ENCODE peak calls at places on chromosomes 11 and 22, in six cellular contexts. L, X, Y, S, P and Q are unnamed samples.

GRCh38 chr11:68017858-68018729 is 8.0 kb downstream of the ALDH3B1 start:
- DNase-seq in L (no peak), X (no peak), P (no peak), S (no peak), Y (no peak), Q (no peak)

GRCh38 chr11:77823775-77824174 is 2.8 kb downstream of the AAMDC start:
- DNase-seq in Y (no peak), S (no peak), L (peak; percentile 53), X (no peak), P (peak; percentile 78), Q (no peak)

GRCh38 chr22:23058481-23059336 is 11.6 kb upstream of the GNAZ start:
- DNase-seq in S (peak; percentile 15), Y (peak; percentile 42), P (no peak), X (no peak), L (no peak), Q (peak; percentile 28)

GRCh38 chr11:47186937-47187681 is 875 bp upstream of the PACSIN3 start:
- DNase-seq in S (peak; percentile 77), P (peak; percentile 70), X (no peak), L (peak; percentile 58), Y (no peak), Q (peak; percentile 82)

GRCh38 chr11:27444801-27445215 is 27.8 kb downstream of the LGR4 start:
- DNase-seq in Y (no peak), P (no peak), L (no peak), X (no peak), S (peak; percentile 89), Q (peak; percentile 81)

GRCh38 chr22:19446603-19447387 is 716 bp downstream of the C22orf39 start:
- DNase-seq in X (no peak), S (peak; percentile 71), L (peak; percentile 40), P (no peak), Y (no peak), Q (peak; percentile 88)

GRCh38 chr11:17921620-17922473 is 91.0 kb downstream of the SERGEF start:
- DNase-seq in P (peak; percentile 79), S (no peak), Y (no peak), X (no peak), L (peak; percentile 55), Q (no peak)

GRCh38 chr22:30159561-30160353 is 79.5 kb downstream of the HORMAD2 start:
- DNase-seq in X (no peak), P (peak; percentile 86), S (no peak), L (peak; percentile 83), Y (no peak), Q (no peak)

GRCh38 chr22:37604875-37605274 is 3.8 kb upstream of the GGA1 start:
- DNase-seq in P (no peak), L (no peak), S (no peak), Y (no peak), X (no peak), Q (no peak)

DNA sequence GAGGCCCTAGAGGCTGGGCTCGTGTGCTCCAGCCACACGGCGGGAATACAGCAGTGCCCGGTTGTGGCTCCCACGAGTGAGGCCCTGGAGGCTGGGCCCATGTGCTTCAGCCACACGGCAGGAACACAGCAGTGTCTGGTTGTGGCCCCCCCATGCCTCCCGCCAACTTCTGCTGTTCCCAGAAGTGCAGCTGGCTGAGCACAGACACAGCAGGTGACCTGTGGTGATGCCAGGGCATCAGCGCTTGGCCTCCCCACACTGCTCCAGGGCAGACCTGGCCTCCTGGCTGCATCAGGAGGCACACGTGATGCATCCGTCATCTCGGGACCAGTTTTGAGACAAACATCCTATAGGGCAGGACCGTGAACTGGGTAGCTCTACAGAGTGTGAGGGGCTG is 110.3 kb downstream of the KCNQ1OT1 start:
- DNase-seq in X (no peak), P (no peak), Y (peak; percentile 55), S (peak; percentile 20), L (no peak), Q (no peak)
- H3K9ac ChIP-seq in X (no peak overlapping the region), P (no peak overlapping the region), Y (no peak overlapping the region), S (no peak overlapping the region), L (no peak overlapping the region), Q (no peak overlapping the region)

DNA sequence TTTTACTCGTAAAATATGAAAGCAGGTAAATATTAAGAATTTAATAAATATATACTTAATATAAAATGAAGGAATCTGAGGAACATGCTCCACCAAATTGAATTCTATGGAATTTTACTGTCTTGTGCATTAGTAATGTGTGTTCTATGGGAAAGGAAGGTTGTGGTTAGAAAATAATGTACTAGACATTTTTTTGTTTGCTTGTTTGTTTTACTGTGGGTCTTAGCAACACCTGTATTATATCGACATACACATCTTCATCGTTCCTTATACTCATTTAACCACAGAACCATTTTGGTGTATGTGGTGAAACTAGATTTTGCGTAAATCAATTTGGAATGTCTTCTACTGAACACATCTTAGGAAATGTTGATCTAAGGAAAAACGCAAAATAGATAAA is 114.1 kb upstream of the MTMR2 start:
- DNase-seq in Y (no peak), P (no peak), L (peak; percentile 51), X (no peak), S (no peak), Q (no peak)
- H3K9ac ChIP-seq in Y (no peak overlapping the region), P (no peak overlapping the region), L (peak overlapping the region; percentile 75), X (no peak overlapping the region), S (no peak overlapping the region), Q (no peak overlapping the region)

DNA sequence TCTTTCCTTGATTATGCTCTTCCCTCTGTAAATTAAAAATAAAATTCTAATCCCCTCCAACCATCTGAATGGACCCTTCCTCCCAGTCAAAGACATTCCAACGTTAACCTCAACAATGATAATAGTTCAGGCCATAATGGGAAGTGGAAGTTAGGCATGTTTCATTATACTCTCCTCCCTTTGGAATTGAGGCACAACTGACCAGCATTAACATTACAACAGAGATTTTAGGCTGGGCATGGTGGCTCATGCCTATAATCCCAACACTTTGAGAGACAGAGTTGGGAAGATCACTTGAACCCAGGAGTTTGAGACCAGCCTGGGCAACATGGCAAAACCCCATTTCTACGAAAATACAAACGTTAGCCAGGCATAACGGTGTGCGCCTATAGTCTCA is 2.4 kb upstream of the CTSF start:
- DNase-seq in S (no peak), X (no peak), L (no peak), Y (no peak), P (no peak), Q (no peak)
- H3K9ac ChIP-seq in S (no peak overlapping the region), X (no peak overlapping the region), L (no peak overlapping the region), Y (no peak overlapping the region), P (no peak overlapping the region), Q (no peak overlapping the region)

GRCh38 chr11:11818529-11819121 is 23.1 kb upstream of the USP47 start:
- DNase-seq in S (no peak), P (no peak), Y (no peak), L (no peak), X (no peak), Q (no peak)

GRCh38 chr11:11821899-11822298 is 19.9 kb upstream of the USP47 start:
- DNase-seq in P (no peak), Y (no peak), L (peak; percentile 2), X (no peak), S (no peak), Q (no peak)

GRCh38 chr11:11816511-11817319 is 25.1 kb upstream of the USP47 start:
- DNase-seq in L (peak; percentile 40), Y (no peak), P (peak; percentile 84), X (no peak), S (no peak), Q (no peak)

GRCh38 chr11:11814614-11815452 is 26.9 kb upstream of the USP47 start:
- DNase-seq in X (no peak), L (no peak), Y (no peak), S (no peak), P (no peak), Q (no peak)

GRCh38 chr11:11817957-11818356 is 23.8 kb upstream of the USP47 start:
- DNase-seq in X (no peak), S (no peak), P (no peak), Y (no peak), L (no peak), Q (no peak)
- H3K9ac ChIP-seq in X (no peak overlapping the region), S (no peak overlapping the region), P (no peak overlapping the region), Y (no peak overlapping the region), L (no peak overlapping the region), Q (no peak overlapping the region)

GRCh38 chr11:36591433-36591832 is 2.9 kb upstream of the IFTAP start:
- DNase-seq in S (no peak), P (no peak), X (no peak), L (no peak), Y (no peak), Q (no peak)

GRCh38 chr11:36596880-36597279 is 1.2 kb downstream of the RAG2 start:
- DNase-seq in S (no peak), Y (no peak), P (no peak), X (no peak), L (no peak), Q (no peak)

GRCh38 chr11:36598051-36598450 is at the start of gene RAG2:
- DNase-seq in L (no peak), Y (no peak), X (no peak), S (no peak), P (no peak), Q (no peak)

GRCh38 chr11:36600155-36600554 is 2.1 kb upstream of the RAG2 start:
- DNase-seq in X (no peak), L (no peak), Y (no peak), P (no peak), S (peak; percentile 37), Q (peak; percentile 71)

GRCh38 chr11:36594316-36594989 is at the start of gene IFTAP:
- DNase-seq in X (peak; percentile 88), Y (peak; percentile 72), S (peak; percentile 82), P (peak; percentile 94), L (peak; percentile 93), Q (peak; percentile 91)
- H3K9ac ChIP-seq in X (peak within 1 kb of the TSS; percentile 47), Y (peak within 1 kb of the TSS; percentile 68), S (peak within 1 kb of the TSS; percentile 62), P (peak within 1 kb of the TSS; percentile 88), L (peak within 1 kb of the TSS; percentile 70), Q (peak within 1 kb of the TSS; percentile 88)

DNA sequence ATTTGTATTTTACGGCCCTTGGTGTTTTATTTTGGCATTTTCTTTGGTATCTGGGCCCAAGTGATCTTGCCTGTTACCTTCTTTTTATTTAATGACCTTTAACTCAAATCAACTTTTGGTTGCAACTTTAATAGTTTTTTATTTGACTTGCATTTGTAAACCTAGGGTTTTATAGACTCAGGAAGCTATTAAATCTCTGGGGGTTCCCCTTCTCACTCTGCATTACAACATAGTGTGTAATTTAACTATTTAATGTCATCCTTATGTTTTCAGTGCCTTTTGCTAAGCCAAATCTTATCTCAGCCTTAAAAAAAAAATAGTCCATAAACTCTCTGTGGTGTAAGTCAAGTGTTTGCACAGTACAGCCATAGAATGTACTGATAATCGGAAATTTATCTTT is 3.4 kb downstream of the FJX1 start:
- DNase-seq in S (no peak), L (no peak), X (no peak), P (no peak), Y (no peak), Q (no peak)
- H3K9ac ChIP-seq in S (no peak overlapping the region), L (no peak overlapping the region), X (no peak overlapping the region), P (no peak overlapping the region), Y (no peak overlapping the region), Q (no peak overlapping the region)

DNA sequence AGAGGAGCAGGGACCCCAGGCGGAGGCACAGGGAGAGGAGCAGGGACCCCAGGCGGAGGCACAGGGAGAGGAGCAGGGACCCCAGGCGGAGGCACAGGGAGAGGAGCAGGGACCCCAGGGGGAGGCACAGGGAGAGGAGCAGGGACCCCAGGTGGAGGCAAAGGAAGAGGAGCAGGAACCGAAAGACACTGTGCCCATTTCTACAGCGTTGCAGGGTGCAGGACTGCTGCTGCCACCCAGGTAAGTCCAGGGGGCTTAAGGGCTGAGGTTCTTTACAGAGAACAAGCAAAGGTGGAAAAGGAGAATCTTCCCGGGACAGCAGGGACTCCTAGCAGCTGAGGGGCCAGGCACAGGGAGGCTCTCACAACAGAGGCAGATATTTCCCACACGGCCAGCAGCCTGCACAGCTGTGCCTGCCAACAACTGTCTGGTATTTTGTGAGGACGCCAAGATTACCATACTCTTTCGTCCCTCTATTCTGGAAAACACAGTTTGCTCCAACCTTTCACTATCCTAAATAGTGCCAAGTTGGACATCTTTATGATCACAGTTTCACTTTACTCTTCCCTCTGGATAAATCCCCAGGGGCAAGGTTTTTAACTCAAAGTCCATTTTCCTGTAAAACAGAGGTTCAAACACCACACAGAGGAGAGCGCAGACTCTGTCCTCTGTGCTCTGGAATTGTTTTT is 39.4 kb downstream of the SHANK2 start:
- DNase-seq in Y (no peak), L (peak; percentile 33), X (no peak), S (no peak), P (peak; percentile 54), Q (peak; percentile 36)
- H3K9ac ChIP-seq in Y (no peak overlapping the region), L (no peak overlapping the region), X (no peak overlapping the region), S (no peak overlapping the region), P (no peak overlapping the region), Q (no peak overlapping the region)